ENCODE peak calls at places on chromosomes 12 and 14, in four cellular contexts. Y, A, K and N are unnamed samples.

GRCh38 chr12:1972856-1973317 is 31.4 kb downstream of the DCP1B start:
- DNase-seq in K (no peak), A (peak), Y (no peak), N (no peak)

GRCh38 chr12:93982847-93983315 is 165.5 kb upstream of the PLXNC1 start:
- DNase-seq in K (no peak), A (peak), Y (no peak), N (no peak)

GRCh38 chr12:117818400-117818799 is 150.4 kb downstream of the KSR2 start:
- DNase-seq in Y (no peak), K (no peak), A (no peak), N (no peak)

GRCh38 chr14:55454264-55455151 is 14.1 kb upstream of the TBPL2 start:
- DNase-seq in A (peak), K (no peak), Y (no peak), N (peak)

GRCh38 chr12:64796205-64796845 is 28.1 kb upstream of the TBC1D30 start:
- DNase-seq in A (peak), Y (no peak), K (peak), N (peak)

GRCh38 chr14:65229431-65230286 is 127.3 kb upstream of the MAX start:
- DNase-seq in Y (peak), A (no peak), K (peak), N (peak)

GRCh38 chr14:73795974-73796373 is 55.7 kb upstream of the PTGR2 start:
- DNase-seq in Y (no peak), A (peak), K (no peak), N (no peak)

GRCh38 chr14:86321151-86321550 is 791.2 kb downstream of the FLRT2 start:
- DNase-seq in K (no peak), A (no peak), Y (no peak), N (no peak)

GRCh38 chr14:73887116-73887490 is 444 bp downstream of the ZNF410 start:
- DNase-seq in Y (no peak), A (no peak), K (no peak), N (no peak)

GRCh38 chr14:30708157-30708556 is 86.0 kb downstream of the SCFD1 start:
- DNase-seq in A (no peak), K (peak), Y (no peak), N (no peak)

GRCh38 chr12:4579305-4580097 is 17.5 kb downstream of the DYRK4 start:
- DNase-seq in A (peak), K (no peak), Y (no peak), N (peak)

GRCh38 chr14:70909788-70910614 is 2.7 kb downstream of the PCNX1 start:
- DNase-seq in K (no peak), A (no peak), Y (no peak), N (no peak)

GRCh38 chr12:75890660-75891059 is 140.9 kb downstream of the PHLDA1 start:
- DNase-seq in A (no peak), K (no peak), Y (no peak), N (no peak)

GRCh38 chr14:65854215-65854614 is 441.7 kb downstream of the FUT8 start:
- DNase-seq in A (no peak), K (no peak), Y (no peak), N (no peak)

GRCh38 chr14:75597149-75597548 is 18.7 kb downstream of the FLVCR2 start:
- DNase-seq in Y (no peak), K (no peak), A (no peak), N (no peak)

GRCh38 chr14:86372402-86372801 is 842.5 kb downstream of the FLRT2 start:
- DNase-seq in K (no peak), A (no peak), Y (no peak), N (no peak)

GRCh38 chr12:5827591-5827990 is 117.5 kb downstream of the ANO2 start:
- DNase-seq in K (peak), A (no peak), Y (no peak), N (no peak)

GRCh38 chr14:100341301-100342031 is 18.3 kb downstream of the SLC25A47 start:
- DNase-seq in K (no peak), Y (no peak), A (peak), N (no peak)

GRCh38 chr14:68708343-68708742 is 84.5 kb downstream of the ZFP36L1 start:
- DNase-seq in Y (no peak), A (no peak), K (no peak), N (no peak)

GRCh38 chr14:31930493-31931225 is 146.4 kb upstream of the ARHGAP5 start:
- DNase-seq in A (peak), Y (no peak), K (no peak), N (no peak)

GRCh38 chr12:6535960-6536847 is 1.9 kb downstream of the GAPDH start:
- DNase-seq in Y (no peak), A (no peak), K (no peak), N (no peak)

GRCh38 chr12:67747869-67748760 is 99.6 kb downstream of the DYRK2 start:
- DNase-seq in K (no peak), A (peak), Y (peak), N (no peak)

GRCh38 chr12:94998322-94998721 is 5.2 kb downstream of the NDUFA12 start:
- DNase-seq in A (no peak), K (no peak), Y (no peak), N (no peak)

GRCh38 chr12:49342914-49343731 is 3.6 kb upstream of the DNAJC22 start:
- DNase-seq in A (no peak), Y (no peak), K (peak), N (no peak)

GRCh38 chr12:122865268-122866231 is 30.3 kb downstream of the HIP1R start:
- DNase-seq in K (no peak), A (no peak), Y (no peak), N (peak)

GRCh38 chr14:28308727-28309126 is 457.9 kb upstream of the FOXG1 start:
- DNase-seq in Y (no peak), K (no peak), A (peak), N (no peak)

GRCh38 chr14:93994919-93995682 is 2.0 kb upstream of the CCDC197 start:
- DNase-seq in K (no peak), A (peak), Y (peak), N (no peak)

GRCh38 chr12:70920251-70920851 is at the start of gene PTPRR:
- DNase-seq in A (no peak), Y (no peak), K (peak), N (peak)

GRCh38 chr14:50045837-50046236 is 70.5 kb downstream of the VCPKMT start:
- DNase-seq in Y (no peak), A (no peak), K (no peak), N (no peak)

GRCh38 chr12:31590730-31591307 is at the start of gene DENND5B:
- DNase-seq in A (peak), K (peak), Y (peak), N (peak)

GRCh38 chr12:53950441-53950781 is 4.3 kb upstream of the HOXC12 start:
- DNase-seq in Y (no peak), A (no peak), K (no peak), N (no peak)

GRCh38 chr12:124365726-124366430 is 71.0 kb downstream of the RFLNA start:
- DNase-seq in Y (no peak), K (no peak), A (no peak), N (no peak)

GRCh38 chr14:47785041-47785440 is 109.6 kb upstream of the MDGA2 start:
- DNase-seq in Y (no peak), A (no peak), K (no peak), N (no peak)

GRCh38 chr12:53225635-53226424 is 6.2 kb downstream of the RARG start:
- DNase-seq in Y (peak), A (no peak), K (peak), N (peak)

GRCh38 chr12:93912086-93912733 is 235.0 kb downstream of the CRADD start:
- DNase-seq in A (no peak), K (no peak), Y (no peak), N (no peak)

GRCh38 chr12:25307818-25308217 is 57.1 kb upstream of the KRAS start:
- DNase-seq in A (no peak), Y (no peak), K (no peak), N (no peak)

GRCh38 chr12:65720739-65721138 is 103.5 kb upstream of the HMGA2 start:
- DNase-seq in K (no peak), A (peak), Y (no peak), N (no peak)

GRCh38 chr14:95024380-95024779 is 132.9 kb downstream of the DICER1 start:
- DNase-seq in Y (no peak), A (no peak), K (no peak), N (no peak)

GRCh38 chr14:100033347-100034052 is 31.7 kb upstream of the EVL start:
- DNase-seq in K (no peak), A (no peak), Y (no peak), N (no peak)

GRCh38 chr12:102298022-102298421 is 100.4 kb upstream of the PMCH start:
- DNase-seq in K (no peak), Y (no peak), A (no peak), N (no peak)